ENCODE peak calls at places on chromosome 10, in nine cellular contexts. One of them, this sample, is unnamed.

GRCh38 chr10:16923309-16923708 is 106.1 kb upstream of the RSU1 start:
- DNase-seq in A172: no peak
- DNase-seq in activated T-cell treated with anti-CD3 and anti-CD28 coated beads for 1 hour: no peak
- DNase-seq in adipocyte: no peak
- DNase-seq in HEK293T: no peak
- DNase-seq in germinal center: no peak
- DNase-seq in renal cortical epithelial cell: peak
- DNase-seq in activated T-helper 1 cell treated with anti-CD3 and anti-CD28 coated beads, Interleukin-2, amount 50 U/mL, for 16 hours: no peak
- DNase-seq in left cardiac atrium: no peak
- DNase-seq in this sample: no peak

GRCh38 chr10:60883187-60883586 is 60.8 kb downstream of the RHOBTB1 start:
- DNase-seq in A172: peak
- DNase-seq in activated T-cell treated with anti-CD3 and anti-CD28 coated beads for 1 hour: no peak
- DNase-seq in adipocyte: peak
- DNase-seq in HEK293T: peak
- DNase-seq in germinal center: peak
- DNase-seq in renal cortical epithelial cell: no peak
- DNase-seq in activated T-helper 1 cell treated with anti-CD3 and anti-CD28 coated beads, Interleukin-2, amount 50 U/mL, for 16 hours: no peak
- DNase-seq in left cardiac atrium: peak
- DNase-seq in this sample: no peak

GRCh38 chr10:78401882-78402367 is 368.3 kb downstream of the RPS24 start:
- DNase-seq in A172: no peak
- DNase-seq in activated T-cell treated with anti-CD3 and anti-CD28 coated beads for 1 hour: no peak
- DNase-seq in adipocyte: no peak
- DNase-seq in HEK293T: no peak
- DNase-seq in germinal center: no peak
- DNase-seq in renal cortical epithelial cell: no peak
- DNase-seq in activated T-helper 1 cell treated with anti-CD3 and anti-CD28 coated beads, Interleukin-2, amount 50 U/mL, for 16 hours: no peak
- DNase-seq in left cardiac atrium: peak
- DNase-seq in this sample: no peak

GRCh38 chr10:74683621-74684114 is 142.7 kb upstream of the KAT6B start:
- DNase-seq in A172: no peak
- DNase-seq in activated T-cell treated with anti-CD3 and anti-CD28 coated beads for 1 hour: no peak
- DNase-seq in adipocyte: peak
- DNase-seq in HEK293T: peak
- DNase-seq in germinal center: no peak
- DNase-seq in renal cortical epithelial cell: no peak
- DNase-seq in activated T-helper 1 cell treated with anti-CD3 and anti-CD28 coated beads, Interleukin-2, amount 50 U/mL, for 16 hours: no peak
- DNase-seq in left cardiac atrium: no peak
- DNase-seq in this sample: no peak

GRCh38 chr10:102419561-102420442 is 834 bp upstream of the FBXL15 start:
- DNase-seq in A172: no peak
- DNase-seq in activated T-cell treated with anti-CD3 and anti-CD28 coated beads for 1 hour: peak
- DNase-seq in adipocyte: peak
- DNase-seq in HEK293T: peak
- DNase-seq in germinal center: peak
- DNase-seq in renal cortical epithelial cell: no peak
- DNase-seq in activated T-helper 1 cell treated with anti-CD3 and anti-CD28 coated beads, Interleukin-2, amount 50 U/mL, for 16 hours: peak
- DNase-seq in left cardiac atrium: peak
- DNase-seq in this sample: no peak

GRCh38 chr10:29857843-29858242 is 201.5 kb downstream of the JCAD start:
- DNase-seq in A172: no peak
- DNase-seq in activated T-cell treated with anti-CD3 and anti-CD28 coated beads for 1 hour: no peak
- DNase-seq in adipocyte: no peak
- DNase-seq in HEK293T: no peak
- DNase-seq in germinal center: no peak
- DNase-seq in renal cortical epithelial cell: no peak
- DNase-seq in activated T-helper 1 cell treated with anti-CD3 and anti-CD28 coated beads, Interleukin-2, amount 50 U/mL, for 16 hours: no peak
- DNase-seq in left cardiac atrium: no peak
- DNase-seq in this sample: no peak

GRCh38 chr10:112532053-112532658 is 85.1 kb downstream of the VTI1A start:
- DNase-seq in A172: no peak
- DNase-seq in activated T-cell treated with anti-CD3 and anti-CD28 coated beads for 1 hour: no peak
- DNase-seq in adipocyte: no peak
- DNase-seq in HEK293T: no peak
- DNase-seq in germinal center: peak
- DNase-seq in renal cortical epithelial cell: no peak
- DNase-seq in activated T-helper 1 cell treated with anti-CD3 and anti-CD28 coated beads, Interleukin-2, amount 50 U/mL, for 16 hours: no peak
- DNase-seq in left cardiac atrium: no peak
- DNase-seq in this sample: no peak

GRCh38 chr10:59580257-59580863 is 129.3 kb downstream of the SLC16A9 start:
- DNase-seq in A172: no peak
- DNase-seq in activated T-cell treated with anti-CD3 and anti-CD28 coated beads for 1 hour: no peak
- DNase-seq in adipocyte: peak
- DNase-seq in HEK293T: peak
- DNase-seq in germinal center: no peak
- DNase-seq in renal cortical epithelial cell: peak
- DNase-seq in activated T-helper 1 cell treated with anti-CD3 and anti-CD28 coated beads, Interleukin-2, amount 50 U/mL, for 16 hours: no peak
- DNase-seq in left cardiac atrium: no peak
- DNase-seq in this sample: peak

GRCh38 chr10:60314306-60314940 is 75.3 kb downstream of the ANK3 start:
- DNase-seq in A172: peak
- DNase-seq in activated T-cell treated with anti-CD3 and anti-CD28 coated beads for 1 hour: no peak
- DNase-seq in adipocyte: peak
- DNase-seq in HEK293T: no peak
- DNase-seq in germinal center: no peak
- DNase-seq in renal cortical epithelial cell: peak
- DNase-seq in activated T-helper 1 cell treated with anti-CD3 and anti-CD28 coated beads, Interleukin-2, amount 50 U/mL, for 16 hours: no peak
- DNase-seq in left cardiac atrium: no peak
- DNase-seq in this sample: no peak

GRCh38 chr10:44284198-44285084 is 100.5 kb downstream of the CXCL12 start:
- DNase-seq in A172: no peak
- DNase-seq in activated T-cell treated with anti-CD3 and anti-CD28 coated beads for 1 hour: no peak
- DNase-seq in adipocyte: no peak
- DNase-seq in HEK293T: no peak
- DNase-seq in germinal center: no peak
- DNase-seq in renal cortical epithelial cell: no peak
- DNase-seq in activated T-helper 1 cell treated with anti-CD3 and anti-CD28 coated beads, Interleukin-2, amount 50 U/mL, for 16 hours: no peak
- DNase-seq in left cardiac atrium: no peak
- DNase-seq in this sample: no peak

GRCh38 chr10:32161586-32161985 is 105.4 kb upstream of the KIF5B start:
- DNase-seq in A172: no peak
- DNase-seq in activated T-cell treated with anti-CD3 and anti-CD28 coated beads for 1 hour: no peak
- DNase-seq in adipocyte: no peak
- DNase-seq in HEK293T: no peak
- DNase-seq in germinal center: no peak
- DNase-seq in renal cortical epithelial cell: no peak
- DNase-seq in activated T-helper 1 cell treated with anti-CD3 and anti-CD28 coated beads, Interleukin-2, amount 50 U/mL, for 16 hours: no peak
- DNase-seq in left cardiac atrium: no peak
- DNase-seq in this sample: no peak